ENCODE peak calls at places on chromosomes 6 and 20, in six cellular contexts. A, X, C, B, V and P are unnamed samples.

GRCh38 chr6:148251286-148251685 is 91.4 kb upstream of the SASH1 start:
- DNase-seq in B (no peak), A (peak), C (peak), V (peak), X (no peak), P (peak)

GRCh38 chr6:117480651-117481050 is 1.8 kb upstream of the DCBLD1 start:
- DNase-seq in X (no peak), A (no peak), B (no peak), C (no peak), V (no peak), P (no peak)

GRCh38 chr20:10221022-10221421 is 2.4 kb downstream of the SNAP25 start:
- DNase-seq in B (no peak), V (no peak), X (no peak), A (no peak), C (no peak), P (no peak)

GRCh38 chr20:48025061-48025515 is 239.8 kb upstream of the SULF2 start:
- DNase-seq in V (peak), X (no peak), A (no peak), B (peak), C (peak), P (peak)

GRCh38 chr20:51696304-51697118 is 71.7 kb downstream of the ATP9A start:
- DNase-seq in X (no peak), C (no peak), V (no peak), B (no peak), A (peak), P (peak)

GRCh38 chr6:151637814-151638213 is 144.0 kb downstream of the CCDC170 start:
- DNase-seq in C (no peak), V (no peak), A (no peak), B (no peak), X (no peak), P (no peak)

GRCh38 chr20:35002426-35003210 is 47.0 kb downstream of the MYH7B start:
- DNase-seq in V (no peak), C (no peak), B (no peak), A (no peak), X (no peak), P (no peak)

GRCh38 chr6:160394654-160395035 is 46.5 kb downstream of the SLC22A3 start:
- DNase-seq in B (no peak), A (no peak), V (no peak), C (no peak), X (no peak), P (no peak)

GRCh38 chr20:54429364-54429763 is 46.0 kb upstream of the DOK5 start:
- DNase-seq in X (no peak), B (no peak), A (no peak), C (no peak), V (peak), P (no peak)

GRCh38 chr6:76770166-76770565 is 693.1 kb downstream of the HTR1B start:
- DNase-seq in V (no peak), X (no peak), A (no peak), B (no peak), C (no peak), P (no peak)

GRCh38 chr6:163126741-163127140 is 287.8 kb upstream of the QKI start:
- DNase-seq in V (no peak), B (no peak), X (no peak), A (no peak), C (no peak), P (no peak)

GRCh38 chr6:155031091-155031490 is 36.0 kb downstream of the TIAM2 start:
- DNase-seq in X (no peak), B (no peak), C (no peak), V (no peak), A (no peak), P (no peak)

GRCh38 chr20:10051185-10051584 is 16.4 kb downstream of the ANKEF1 start:
- DNase-seq in A (no peak), V (no peak), X (no peak), B (no peak), C (no peak), P (no peak)

GRCh38 chr6:97469451-97469850 is 186.4 kb upstream of the MMS22L start:
- DNase-seq in X (no peak), A (no peak), V (no peak), C (no peak), B (no peak), P (no peak)

GRCh38 chr6:71028236-71028876 is 71.5 kb upstream of the B3GAT2 start:
- DNase-seq in C (no peak), V (no peak), A (no peak), X (no peak), B (no peak), P (no peak)

GRCh38 chr6:125789576-125790402 is 971 bp upstream of the NCOA7 start:
- DNase-seq in B (no peak), X (no peak), V (no peak), A (peak), C (peak), P (peak)

GRCh38 chr20:16005612-16006493 is 567.4 kb downstream of the KIF16B start:
- DNase-seq in A (no peak), B (no peak), C (no peak), V (no peak), X (no peak), P (no peak)

GRCh38 chr6:33785766-33786165 is 3.2 kb downstream of the LEMD2 start:
- DNase-seq in X (no peak), C (no peak), V (no peak), B (no peak), A (peak), P (peak)

GRCh38 chr6:90068835-90069478 is 174.7 kb downstream of the GJA10 start:
- DNase-seq in A (no peak), C (no peak), B (no peak), V (no peak), X (no peak), P (peak)

GRCh38 chr20:43722153-43722505 is 4.7 kb downstream of the GTSF1L start:
- DNase-seq in B (no peak), C (no peak), V (no peak), X (no peak), A (no peak), P (no peak)

GRCh38 chr20:15220009-15220656 is 882.7 kb upstream of the FLRT3 start:
- DNase-seq in C (no peak), A (peak), B (no peak), X (no peak), V (peak), P (no peak)

GRCh38 chr6:157107915-157108651 is 215.2 kb downstream of the TMEM242 start:
- DNase-seq in V (peak), A (peak), X (no peak), C (no peak), B (no peak), P (peak)

GRCh38 chr6:170185175-170185970 is 105.5 kb downstream of the DLL1 start:
- DNase-seq in A (no peak), V (no peak), X (no peak), C (no peak), B (peak), P (no peak)

GRCh38 chr20:19971121-19971520 is 46.0 kb upstream of the NAA20 start:
- DNase-seq in X (no peak), C (no peak), B (no peak), A (no peak), V (no peak), P (no peak)

GRCh38 chr20:49420811-49421295 is 61.6 kb downstream of the KCNB1 start:
- DNase-seq in A (no peak), C (no peak), B (no peak), X (no peak), V (peak), P (no peak)

GRCh38 chr6:99016355-99016754 is 68.6 kb upstream of the FBXL4 start:
- DNase-seq in C (no peak), B (no peak), A (no peak), X (no peak), V (peak), P (peak)

GRCh38 chr20:8808180-8808535 is 260.7 kb upstream of the PLCB4 start:
- DNase-seq in B (no peak), X (no peak), C (no peak), V (no peak), A (no peak), P (no peak)

GRCh38 chr6:53264915-53265615 is 83.7 kb downstream of the ELOVL5 start:
- DNase-seq in B (no peak), A (peak), X (no peak), C (no peak), V (no peak), P (no peak)

GRCh38 chr6:11428895-11429294 is 108.7 kb upstream of the TMEM170B start:
- DNase-seq in X (no peak), A (no peak), C (peak), V (peak), B (no peak), P (peak)